ENCODE peak calls at places on chromosomes 4 and X, in five cellular contexts. J is mesendoderm, W is IMR-90, V is H9, Q is neuronal stem cell. A is an unnamed sample.
A peak's percentile ranks its signal among the peaks of the same experiment; 100 is the strongest.

GRCh38 chr4:11720292-11720691 is 291.6 kb upstream of the HS3ST1 start:
- DNase-seq in J (peak; percentile 29), W (peak; percentile 67), V (no peak), Q (no peak), A (no peak)

GRCh38 chrX:43940811-43941210 is 32.4 kb downstream of the NDP start:
- DNase-seq in J (no peak), W (peak; percentile 42), V (peak; percentile 35), Q (no peak), A (no peak)

GRCh38 chrX:99077099-99077498 is 1333.0 kb downstream of the PCDH19 start:
- DNase-seq in J (peak; percentile 2), W (no peak), V (no peak), Q (no peak), A (no peak)

GRCh38 chr4:121785479-121785878 is 15.6 kb upstream of the EXOSC9 start:
- DNase-seq in J (no peak), W (no peak), V (no peak), Q (no peak), A (no peak)

GRCh38 chrX:100407784-100408642 is 2.1 kb downstream of the PCDH19 start:
- DNase-seq in J (no peak), W (no peak), V (peak; percentile 33), Q (no peak), A (peak; percentile 50)

GRCh38 chrX:112087545-112087944 is 5.0 kb upstream of the TRPC5 start:
- DNase-seq in J (no peak), W (no peak), V (no peak), Q (no peak), A (no peak)

GRCh38 chr4:113476800-113477199 is 284.7 kb downstream of the CAMK2D start:
- DNase-seq in J (peak; percentile 13), W (peak; percentile 47), V (no peak), Q (no peak), A (no peak)

GRCh38 chr4:180156684-180157083 is 2086.5 kb upstream of the TENM3 start:
- DNase-seq in J (no peak), W (no peak), V (no peak), Q (no peak), A (no peak)

GRCh38 chrX:24732705-24733104 is 39.0 kb downstream of the POLA1 start:
- DNase-seq in J (no peak), W (peak; percentile 17), V (no peak), Q (no peak), A (no peak)

GRCh38 chrX:39196192-39197102 is 395.2 kb downstream of the MID1IP1 start:
- DNase-seq in J (no peak), W (peak; percentile 2), V (no peak), Q (no peak), A (no peak)

GRCh38 chrX:154712781-154713391 is 38.0 kb downstream of the GAB3 start:
- DNase-seq in J (no peak), W (peak; percentile 73), V (no peak), Q (no peak), A (no peak)

GRCh38 chrX:12702509-12703091 is 88.6 kb upstream of the PRPS2 start:
- DNase-seq in J (peak; percentile 13), W (no peak), V (no peak), Q (peak; percentile 3), A (no peak)

GRCh38 chr4:53810643-53811042 is 219.4 kb upstream of the LNX1 start:
- DNase-seq in J (no peak), W (no peak), V (no peak), Q (no peak), A (no peak)

GRCh38 chr4:24364852-24365251 is 219.5 kb downstream of the DHX15 start:
- DNase-seq in J (no peak), W (no peak), V (no peak), Q (no peak), A (no peak)

GRCh38 chr4:76758290-76758882 is 139.6 kb downstream of the SOWAHB start:
- DNase-seq in J (peak; percentile 65), W (peak; percentile 81), V (no peak), Q (peak; percentile 49), A (no peak)

GRCh38 chr4:76756416-76756815 is 141.5 kb downstream of the SOWAHB start:
- DNase-seq in J (no peak), W (no peak), V (no peak), Q (no peak), A (no peak)

GRCh38 chr4:76755756-76756155 is 142.2 kb downstream of the SOWAHB start:
- DNase-seq in J (no peak), W (no peak), V (no peak), Q (no peak), A (no peak)

GRCh38 chr4:76758996-76759395 is 138.9 kb downstream of the SOWAHB start:
- DNase-seq in J (no peak), W (no peak), V (no peak), Q (no peak), A (no peak)

GRCh38 chr4:76757418-76757910 is 140.5 kb downstream of the SOWAHB start:
- DNase-seq in J (no peak), W (no peak), V (no peak), Q (no peak), A (no peak)
- H4K8ac ChIP-seq in J (no peak overlapping the region), W (peak overlapping the region; percentile 86), V (no peak overlapping the region), Q (no peak overlapping the region), A (no peak overlapping the region)

GRCh38 chr4:123304151-123305021 is 92.2 kb upstream of the SPRY1 start:
- DNase-seq in J (peak; percentile 91), W (no peak), V (peak; percentile 89), Q (peak; percentile 89), A (peak; percentile 79)

GRCh38 chr4:123305746-123306145 is 90.8 kb upstream of the SPRY1 start:
- DNase-seq in J (no peak), W (no peak), V (no peak), Q (no peak), A (no peak)

GRCh38 chr4:123312951-123313592 is 83.5 kb upstream of the SPRY1 start:
- DNase-seq in J (no peak), W (no peak), V (no peak), Q (no peak), A (no peak)

DNA sequence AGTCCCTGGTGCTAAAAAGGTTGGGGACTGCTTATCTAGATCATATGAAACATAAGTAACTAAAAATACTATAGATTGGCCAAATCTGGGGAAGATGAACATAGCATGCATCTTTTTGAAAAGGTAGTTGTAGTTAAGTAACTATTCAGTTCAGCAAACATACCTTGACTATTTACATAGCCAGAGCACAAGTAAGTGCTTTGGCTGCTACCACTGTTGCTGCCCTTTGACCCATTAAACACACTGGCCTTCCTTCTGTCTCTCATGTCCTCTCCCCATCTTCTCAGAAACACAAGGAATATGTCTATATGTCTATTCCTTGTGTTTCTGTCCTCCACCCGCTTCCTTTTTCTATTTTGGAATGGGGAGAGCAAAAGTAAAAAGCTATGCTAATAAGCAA is 87.9 kb upstream of the SPRY1 start:
- DNase-seq in J (no peak), W (no peak), V (no peak), Q (no peak), A (no peak)
- H4K8ac ChIP-seq in J (no peak overlapping the region), W (no peak overlapping the region), V (no peak overlapping the region), Q (no peak overlapping the region), A (no peak overlapping the region)

DNA sequence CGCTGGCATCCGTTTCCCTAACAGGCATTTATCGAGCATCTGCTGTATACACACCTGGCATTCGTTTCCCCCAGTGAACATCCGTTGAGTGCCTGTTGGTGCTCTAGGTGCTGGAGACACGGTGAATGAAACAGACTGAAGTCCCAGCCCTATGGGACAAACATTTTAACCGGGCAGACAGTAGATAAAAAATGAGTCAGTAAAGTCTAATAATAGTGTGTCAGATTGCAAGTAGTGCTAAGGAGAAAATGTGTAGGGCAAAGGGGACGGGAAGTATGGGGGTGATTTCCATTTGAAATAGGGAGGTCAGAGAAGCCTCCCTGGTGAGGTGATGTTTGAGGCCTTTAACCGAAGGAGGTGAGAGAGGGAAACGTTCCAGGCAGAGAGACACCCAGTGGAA is 5.3 kb upstream of the EBP start:
- DNase-seq in J (no peak), W (no peak), V (no peak), Q (no peak), A (no peak)
- H4K8ac ChIP-seq in J (no peak overlapping the region), W (no peak overlapping the region), V (no peak overlapping the region), Q (no peak overlapping the region), A (no peak overlapping the region)

DNA sequence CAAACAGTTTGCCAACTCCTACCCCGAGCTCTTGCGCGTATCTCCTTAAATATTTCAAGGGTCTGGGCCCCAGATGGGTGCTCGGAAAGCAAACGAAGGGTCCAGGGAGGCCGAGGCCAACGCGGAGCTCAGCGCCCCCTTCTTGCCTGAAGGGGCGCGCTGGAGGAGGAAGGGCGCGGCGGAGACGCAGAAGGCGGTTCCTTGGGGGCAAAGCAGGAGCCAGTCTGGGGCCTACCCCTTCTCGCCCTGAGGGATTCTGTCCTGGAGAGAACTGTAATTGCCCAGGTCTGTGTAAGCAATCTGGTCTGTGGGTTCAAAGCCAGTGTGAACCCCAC is 4.0 kb upstream of the SFRP2 start:
- DNase-seq in J (peak; percentile 61), W (no peak), V (peak; percentile 69), Q (no peak), A (no peak)
- H4K8ac ChIP-seq in J (no peak overlapping the region), W (no peak overlapping the region), V (no peak overlapping the region), Q (no peak overlapping the region), A (peak overlapping the region; percentile 87)

DNA sequence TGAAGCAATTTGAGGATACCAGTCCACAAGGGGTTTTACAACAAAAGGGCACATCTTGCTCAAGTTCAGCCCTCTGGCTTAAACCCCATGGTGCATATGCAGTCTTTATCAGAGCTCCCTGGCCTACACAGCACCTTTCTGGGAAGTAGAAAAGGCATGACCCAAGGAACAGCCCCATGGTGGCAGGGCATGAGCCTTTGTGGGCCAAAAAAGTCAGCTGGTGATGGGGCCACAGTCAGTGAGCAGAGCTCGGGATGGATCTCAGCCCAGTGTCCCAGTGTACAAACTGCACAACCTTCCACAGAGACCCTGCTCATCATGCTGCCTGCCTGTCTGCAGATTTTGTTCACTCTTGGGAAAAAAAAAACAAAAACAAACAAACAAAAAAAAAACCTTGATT is 22.3 kb upstream of the TMEM165 start:
- DNase-seq in J (no peak), W (no peak), V (no peak), Q (no peak), A (no peak)
- H4K8ac ChIP-seq in J (no peak overlapping the region), W (no peak overlapping the region), V (no peak overlapping the region), Q (no peak overlapping the region), A (no peak overlapping the region)

DNA sequence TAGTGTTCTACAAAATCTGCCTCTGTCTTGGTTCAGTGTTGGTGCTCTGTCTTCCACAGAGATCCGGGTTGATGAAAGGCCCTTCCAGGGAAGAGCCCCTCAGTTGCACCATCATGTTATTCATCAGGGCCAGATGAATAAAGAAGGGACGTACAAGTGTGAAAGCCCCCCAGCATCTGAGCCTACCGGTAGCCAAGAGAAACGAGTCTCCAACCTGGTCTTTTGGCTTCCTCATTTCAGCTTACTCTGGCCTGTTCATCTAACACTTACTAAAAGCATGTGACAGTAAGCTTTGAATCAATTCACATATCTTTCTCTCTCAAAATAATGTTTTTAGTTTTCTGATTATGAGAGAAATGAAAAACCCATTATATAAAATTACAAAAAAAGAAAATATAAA is 19.2 kb downstream of the MEPE start:
- DNase-seq in J (no peak), W (no peak), V (no peak), Q (no peak), A (no peak)
- H4K8ac ChIP-seq in J (no peak overlapping the region), W (no peak overlapping the region), V (no peak overlapping the region), Q (no peak overlapping the region), A (no peak overlapping the region)

A was measured in H1.